ENCODE peak calls at places on chromosomes 6 and 20, in four cellular contexts. P is NCI-H1105; O is endothelial cell; X is activated CD4-positive, alpha-beta T cell treated with anti-CD3 and anti-CD28 coated beads, Interleukin-2, amount 50 U/mL, for 1 hour. I is an unnamed sample.

GRCh38 chr20:52082612-52083011 is 109.0 kb downstream of the ZFP64 start:
- DNase-seq in P (no peak), O (no peak), X (no peak), I (no peak)

GRCh38 chr6:41228616-41229015 is 467 bp downstream of the TREML4 start:
- DNase-seq in P (no peak), O (no peak), X (no peak), I (no peak)

GRCh38 chr20:10185741-10186558 is 32.7 kb upstream of the SNAP25 start:
- DNase-seq in P (peak; percentile 89), O (no peak), X (no peak), I (no peak)

GRCh38 chr20:63740501-63741353 is 1.2 kb downstream of the SLC2A4RG start:
- DNase-seq in P (peak; percentile 60), O (peak; percentile 65), X (peak; percentile 37), I (peak; percentile 86)

GRCh38 chr20:21767739-21768223 is 62.3 kb downstream of the PAX1 start:
- DNase-seq in P (no peak), O (peak; percentile 81), X (no peak), I (no peak)

GRCh38 chr20:32536861-32537656 is 48.1 kb downstream of the NOL4L start:
- DNase-seq in P (peak; percentile 97), O (no peak), X (peak; percentile 64), I (no peak)

GRCh38 chr6:44738652-44739141 is 351.2 kb downstream of the CDC5L start:
- DNase-seq in P (no peak), O (no peak), X (no peak), I (no peak)

GRCh38 chr20:40983898-40984297 is 44.7 kb upstream of the TOP1 start:
- DNase-seq in P (no peak), O (no peak), X (no peak), I (no peak)

GRCh38 chr20:41348430-41349172 is 8.0 kb downstream of the LPIN3 start:
- DNase-seq in P (no peak), O (no peak), X (no peak), I (no peak)